ENCODE peak calls at places on chromosomes 3 and 15, in ten cellular contexts. U is NCI-H524 treated with DMSO at 0.1 percent for 48 hours, O is skeletal muscle cell, R is T-cell, N is AG08396, M is renal cortical epithelial cell, Y is K562, S is activated gamma-delta T cell treated with Interleukin-2 at 50 U/mL for 16 hours, E is colonic mucosa, Z is A549. D is an unnamed sample.

GRCh38 chr15:66938114-66938830 is 127.1 kb upstream of the SMAD3 start:
- DNase-seq in S (no peak), M (no peak), Y (no peak), O (no peak), R (no peak), U (no peak), E (no peak), N (no peak), Z (no peak), D (no peak)

GRCh38 chr15:25054943-25055342 is 100.2 kb downstream of the SNRPN start:
- DNase-seq in S (no peak), N (no peak), U (no peak), O (no peak), M (no peak), Y (no peak), Z (no peak), R (no peak), E (no peak), D (no peak)

GRCh38 chr3:52191663-52192062 is 6.3 kb upstream of the ALAS1 start:
- DNase-seq in R (no peak), S (no peak), U (no peak), E (no peak), Y (no peak), M (no peak), O (no peak), Z (no peak), N (no peak), D (no peak)

GRCh38 chr3:17013050-17013449 is 128.3 kb downstream of the PLCL2 start:
- DNase-seq in N (no peak), M (peak), O (no peak), R (no peak), S (no peak), Y (no peak), U (no peak), E (no peak), Z (no peak), D (peak)

GRCh38 chr15:74892313-74892712 is 2.5 kb downstream of the MPI start:
- DNase-seq in U (no peak), Y (no peak), M (peak), R (no peak), O (no peak), N (no peak), Z (no peak), E (peak), S (no peak), D (no peak)

GRCh38 chr3:81022339-81022738 is 739.1 kb downstream of the GBE1 start:
- DNase-seq in Y (no peak), M (no peak), N (no peak), O (no peak), U (no peak), S (no peak), Z (no peak), E (no peak), R (no peak), D (no peak)

GRCh38 chr3:140822381-140823047 is 119.1 kb upstream of the SLC25A36 start:
- DNase-seq in N (no peak), Y (no peak), O (no peak), Z (no peak), M (no peak), E (no peak), U (no peak), S (no peak), R (no peak), D (no peak)

GRCh38 chr3:111730143-111730542 is 128.9 kb upstream of the PHLDB2 start:
- DNase-seq in Y (no peak), M (no peak), N (no peak), S (no peak), E (no peak), R (no peak), Z (no peak), O (no peak), U (no peak), D (no peak)

GRCh38 chr3:38561746-38562466 is 65.8 kb downstream of the EXOG start:
- DNase-seq in N (no peak), Y (no peak), U (no peak), R (no peak), M (no peak), Z (no peak), S (no peak), E (no peak), O (no peak), D (no peak)

GRCh38 chr3:49415931-49416601 is 3.8 kb downstream of the TCTA start:
- DNase-seq in N (no peak), U (no peak), R (peak), O (no peak), Y (no peak), E (no peak), M (no peak), S (peak), Z (no peak), D (no peak)

GRCh38 chr3:21894459-21895083 is 143.6 kb upstream of the ZNF385D start:
- DNase-seq in Z (peak), S (no peak), N (no peak), O (no peak), E (no peak), R (no peak), U (no peak), Y (no peak), M (peak), D (no peak)

GRCh38 chr15:24878153-24878552 is 76.6 kb upstream of the SNRPN start:
- DNase-seq in N (no peak), R (no peak), S (no peak), U (no peak), M (no peak), Y (no peak), Z (no peak), O (no peak), E (no peak), D (no peak)

GRCh38 chr15:92075764-92076163 is 222.3 kb downstream of the SLCO3A1 start:
- DNase-seq in M (no peak), U (no peak), O (no peak), Z (no peak), Y (no peak), S (no peak), N (no peak), R (no peak), E (no peak), D (no peak)

GRCh38 chr15:65326844-65327243 is 22.4 kb downstream of the RNU5B-1 start:
- DNase-seq in U (no peak), O (no peak), N (peak), Y (no peak), S (no peak), R (no peak), E (no peak), M (no peak), Z (no peak), D (no peak)

GRCh38 chr3:43217633-43218032 is 68.7 kb upstream of the SNRK start:
- DNase-seq in O (peak), U (no peak), Y (no peak), Z (no peak), N (no peak), M (no peak), S (no peak), R (no peak), E (no peak), D (no peak)

GRCh38 chr15:70318594-70318993 is 220.9 kb upstream of the TLE3 start:
- DNase-seq in R (no peak), Y (no peak), N (no peak), E (no peak), U (no peak), Z (no peak), O (no peak), M (no peak), S (no peak), D (no peak)

GRCh38 chr15:68783226-68784054 is 37.3 kb downstream of the ANP32A start:
- DNase-seq in S (peak), M (no peak), Z (peak), U (no peak), O (no peak), N (peak), Y (peak), E (peak), R (peak), D (no peak)

GRCh38 chr3:16171825-16172224 is 2.7 kb upstream of the GALNT15 start:
- DNase-seq in S (no peak), E (no peak), M (no peak), Z (no peak), N (no peak), U (no peak), O (no peak), Y (no peak), R (no peak), D (no peak)

GRCh38 chr15:42226648-42227047 is 18.5 kb upstream of the VPS39 start:
- DNase-seq in E (no peak), Y (no peak), M (no peak), N (no peak), R (no peak), S (no peak), Z (no peak), U (no peak), O (no peak), D (no peak)

GRCh38 chr3:139764936-139765335 is 87.2 kb upstream of the NMNAT3 start:
- DNase-seq in Z (no peak), Y (no peak), R (no peak), E (no peak), O (peak), U (no peak), S (no peak), M (peak), N (peak), D (peak)

GRCh38 chr3:82376883-82377282 is 615.4 kb upstream of the GBE1 start:
- DNase-seq in U (no peak), R (no peak), Z (peak), M (no peak), S (no peak), O (no peak), N (no peak), Y (no peak), E (no peak), D (no peak)

D was measured in epithelial cell of proximal tubule.